ENCODE peak calls at places on chromosomes 11 and 22, in eight cellular contexts. R, E, W, P, L, Y, M and V are unnamed samples.
A peak's percentile ranks its signal among the peaks of the same experiment; 100 is the strongest.

GRCh38 chr11:130633466-130633865 is 185.0 kb downstream of the ADAMTS15 start:
- DNase-seq in P (peak; percentile 53), Y (no peak), M (no peak), L (peak; percentile 67), E (no peak), W (peak; percentile 43), R (no peak), V (peak; percentile 69)

GRCh38 chr11:14418801-14419417 is 59.9 kb upstream of the RRAS2 start:
- DNase-seq in P (no peak), W (peak; percentile 55), M (no peak), Y (peak; percentile 48), E (no peak), L (peak; percentile 25), R (no peak), V (peak; percentile 75)

GRCh38 chr11:80320765-80321164 is 879.9 kb upstream of the TENM4 start:
- DNase-seq in R (no peak), P (no peak), W (no peak), M (no peak), Y (no peak), L (no peak), E (no peak), V (no peak)

GRCh38 chr22:19941365-19942070 is at the start of the genes COMT and TXNRD2:
- DNase-seq in P (peak; percentile 55), W (peak; percentile 55), R (peak; percentile 65), L (peak; percentile 57), Y (no peak), M (peak; percentile 55), E (peak; percentile 82), V (peak; percentile 60)

GRCh38 chr22:41216984-41217383 is 11.9 kb downstream of the L3MBTL2 start:
- DNase-seq in P (no peak), E (no peak), L (peak; percentile 72), R (no peak), Y (no peak), W (peak; percentile 40), M (no peak), V (peak; percentile 41)

GRCh38 chr11:88103337-88104206 is 71.7 kb downstream of the RAB38 start:
- DNase-seq in Y (peak; percentile 85), L (peak; percentile 58), W (peak; percentile 81), E (no peak), P (peak; percentile 44), R (peak; percentile 5), M (no peak), V (peak; percentile 83)

GRCh38 chr11:35617687-35618496 is at the start of gene FJX1:
- DNase-seq in L (peak; percentile 95), P (peak; percentile 93), W (peak; percentile 95), R (peak; percentile 57), M (peak; percentile 68), Y (no peak), E (peak; percentile 57), V (peak; percentile 82)

GRCh38 chr11:120532511-120533196 is 21.1 kb downstream of the GRIK4 start:
- DNase-seq in E (no peak), P (peak; percentile 29), R (no peak), L (peak; percentile 71), W (peak; percentile 41), Y (no peak), M (no peak), V (peak; percentile 41)

GRCh38 chr11:117572129-117572528 is 224.9 kb downstream of the DSCAML1 start:
- DNase-seq in Y (no peak), E (no peak), M (no peak), W (no peak), R (no peak), L (no peak), P (no peak), V (no peak)

GRCh38 chr11:62497132-62497915 is 49.3 kb downstream of the AHNAK start:
- DNase-seq in W (peak; percentile 75), Y (peak; percentile 74), R (no peak), E (no peak), L (peak; percentile 81), P (peak; percentile 52), M (no peak), V (peak; percentile 74)

GRCh38 chr22:33426451-33426850 is 368.3 kb upstream of the SYN3 start:
- DNase-seq in L (peak; percentile 12), E (no peak), M (no peak), R (no peak), Y (no peak), W (no peak), P (peak; percentile 2), V (peak; percentile 22)

GRCh38 chr11:10659339-10660216 is 34.0 kb downstream of the IRAG1 start:
- DNase-seq in Y (peak; percentile 96), R (no peak), L (peak; percentile 95), W (peak; percentile 94), M (peak; percentile 84), P (peak; percentile 91), E (no peak), V (peak; percentile 90)

GRCh38 chr11:1130276-1131032 is 27.3 kb upstream of the MUC5AC start:
- DNase-seq in W (no peak), E (no peak), L (no peak), R (no peak), Y (no peak), M (no peak), P (no peak), V (no peak)

GRCh38 chr22:33659423-33659822 is 260.9 kb downstream of the LARGE1 start:
- DNase-seq in L (no peak), M (peak; percentile 39), Y (no peak), E (no peak), R (peak; percentile 55), P (no peak), W (peak; percentile 76), V (peak; percentile 3)

GRCh38 chr11:9765320-9766101 is 101.6 kb downstream of the SWAP70 start:
- DNase-seq in M (peak; percentile 57), P (peak; percentile 95), R (peak; percentile 74), L (peak; percentile 95), Y (no peak), E (peak; percentile 73), W (peak; percentile 97), V (peak; percentile 99)

GRCh38 chr11:123590296-123590912 is 64.0 kb downstream of the SCN3B start:
- DNase-seq in W (peak; percentile 16), Y (peak; percentile 23), E (no peak), L (peak; percentile 53), M (no peak), P (peak; percentile 52), R (peak; percentile 51), V (peak; percentile 39)

GRCh38 chr11:2534957-2535672 is 90.3 kb downstream of the KCNQ1 start:
- DNase-seq in M (no peak), L (no peak), Y (no peak), R (no peak), E (peak; percentile 11), W (no peak), P (no peak), V (no peak)

GRCh38 chr11:64859542-64860414 is 15.3 kb upstream of the CDC42BPG start:
- DNase-seq in P (no peak), Y (no peak), R (no peak), E (no peak), L (no peak), M (no peak), W (no peak), V (no peak)

GRCh38 chr11:13680501-13681264 is 12.2 kb downstream of the FAR1 start:
- DNase-seq in L (no peak), E (no peak), Y (no peak), P (peak; percentile 17), R (peak; percentile 6), M (no peak), W (no peak), V (peak; percentile 44)

DNA sequence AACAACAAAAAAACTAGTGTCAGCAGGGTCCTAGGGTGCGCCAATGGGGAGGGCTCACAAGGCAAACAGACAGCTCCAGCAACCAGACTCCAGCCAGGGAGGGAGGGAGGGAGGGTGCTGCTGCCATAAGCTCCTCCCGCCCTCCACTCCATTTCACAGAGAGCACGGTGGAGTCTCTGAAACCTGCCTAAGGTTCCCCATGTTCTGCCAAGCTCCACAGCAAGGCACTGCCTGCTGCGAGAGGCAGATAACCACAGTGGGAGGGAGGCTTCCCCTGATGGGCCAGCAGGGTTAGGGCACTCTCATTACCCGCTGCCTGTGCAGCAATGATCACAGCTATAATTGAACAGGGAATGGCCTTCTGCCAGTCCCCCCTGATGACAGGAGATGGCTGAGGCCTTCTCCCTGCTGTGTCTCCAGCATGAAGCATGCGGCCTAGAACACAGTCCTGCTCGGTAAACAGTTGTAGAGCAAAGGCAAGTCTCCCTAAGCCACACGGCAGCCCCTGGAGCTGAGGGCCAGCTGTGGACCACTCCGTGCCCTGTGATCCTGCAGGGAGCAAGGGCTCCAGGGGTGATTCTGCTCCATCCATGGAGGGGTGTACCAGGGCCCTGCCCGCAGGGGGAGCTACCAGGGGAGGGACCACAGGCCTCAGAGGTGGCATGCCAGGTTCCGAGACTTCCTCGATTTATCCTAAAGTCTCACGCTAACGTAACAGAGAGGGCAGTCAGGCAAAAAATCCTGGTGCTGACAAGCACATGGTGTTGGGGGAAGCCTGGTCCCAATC is 42.9 kb downstream of the PC start:
- DNase-seq in E (no peak), M (no peak), W (no peak), L (no peak), P (peak; percentile 61), R (no peak), Y (no peak), V (peak; percentile 91)
- TF ChIP-seq CTCF in E (no peak), M (no peak), W (no peak), L (no peak), P (peak; percentile 10), R (no peak), Y (peak; percentile 13), V (peak; percentile 40)

GRCh38 chr11:60851327-60852059 is 4.3 kb downstream of the PTGDR2 start:
- DNase-seq in R (no peak), E (no peak), M (no peak), W (no peak), P (no peak), L (no peak), Y (no peak), V (no peak)
- H3K4me3 ChIP-seq in R (no peak overlapping the region), E (no peak overlapping the region), M (no peak overlapping the region), W (no peak overlapping the region), P (no peak overlapping the region), L (no peak overlapping the region), Y (no peak overlapping the region), V (no peak overlapping the region)

GRCh38 chr11:58786693-58787092 is 55.0 kb upstream of the GLYAT start:
- DNase-seq in P (no peak), R (no peak), E (no peak), Y (no peak), W (peak; percentile 3), M (no peak), L (no peak), V (no peak)

GRCh38 chr11:58788355-58789023 is 56.0 kb downstream of the GLYATL2 start:
- DNase-seq in Y (peak; percentile 34), E (no peak), M (no peak), R (peak; percentile 8), L (peak; percentile 61), W (peak; percentile 69), P (peak; percentile 32), V (peak; percentile 65)

GRCh38 chr11:58787903-58788302 is 56.2 kb upstream of the GLYAT start:
- DNase-seq in R (no peak), M (no peak), E (no peak), Y (no peak), L (peak; percentile 41), W (peak; percentile 27), P (no peak), V (peak; percentile 10)

GRCh38 chr11:58782066-58782465 is 50.3 kb upstream of the GLYAT start:
- DNase-seq in L (no peak), W (no peak), P (no peak), Y (no peak), M (no peak), R (no peak), E (no peak), V (no peak)

GRCh38 chr11:58784995-58785394 is 53.3 kb upstream of the GLYAT start:
- DNase-seq in W (no peak), L (no peak), E (no peak), P (no peak), Y (no peak), R (no peak), M (no peak), V (no peak)
- TF ChIP-seq CTCF in W (peak; percentile 13), L (no peak), E (no peak), P (no peak), Y (peak; percentile 36), R (no peak), M (no peak), V (no peak)

GRCh38 chr11:6681505-6681904 is 1.6 kb downstream of the MRPL17 start:
- DNase-seq in P (no peak), L (no peak), R (no peak), Y (no peak), W (no peak), E (no peak), M (no peak), V (no peak)
- H3K4me3 ChIP-seq in P (no peak overlapping the region), L (no peak overlapping the region), R (peak overlapping the region; percentile 77), Y (no peak overlapping the region), W (no peak overlapping the region), E (peak overlapping the region; percentile 72), M (no peak overlapping the region), V (peak overlapping the region; percentile 99)